ENCODE peak calls at places on chromosome 11, in four cellular contexts. R, O, K and Y are unnamed samples.

GRCh38 chr11:68090706-68091105 is 30.5 kb downstream of the CHKA start:
- DNase-seq in O (no peak), K (no peak), R (no peak), Y (no peak)

GRCh38 chr11:69086152-69086551 is 37.4 kb downstream of the TPCN2 start:
- DNase-seq in O (no peak), R (no peak), K (no peak), Y (no peak)

GRCh38 chr11:364991-365390 is 4.3 kb upstream of the B4GALNT4 start:
- DNase-seq in K (no peak), R (no peak), O (no peak), Y (no peak)

GRCh38 chr11:46977038-46977818 is 40.7 kb downstream of the CSTPP1 start:
- DNase-seq in R (no peak), O (no peak), K (peak; percentile 81), Y (no peak)

GRCh38 chr11:75775056-75775455 is 6.5 kb downstream of the DGAT2 start:
- DNase-seq in O (no peak), R (no peak), K (no peak), Y (no peak)

GRCh38 chr11:79087238-79087956 is 353.4 kb downstream of the TENM4 start:
- DNase-seq in R (no peak), K (peak; percentile 84), O (no peak), Y (peak; percentile 40)

GRCh38 chr11:80214413-80214812 is 773.6 kb upstream of the TENM4 start:
- DNase-seq in O (no peak), K (no peak), R (no peak), Y (no peak)

GRCh38 chr11:74626130-74626529 is 33.7 kb downstream of the POLD3 start:
- DNase-seq in O (no peak), R (no peak), K (no peak), Y (no peak)

GRCh38 chr11:78391424-78391823 is 26.2 kb downstream of the GAB2 start:
- DNase-seq in R (no peak), K (no peak), O (no peak), Y (no peak)

GRCh38 chr11:125449586-125449985 is 46.5 kb downstream of the FEZ1 start:
- DNase-seq in R (no peak), O (no peak), K (no peak), Y (no peak)

GRCh38 chr11:125452125-125452470 is 44.0 kb downstream of the FEZ1 start:
- DNase-seq in K (no peak), R (no peak), O (no peak), Y (no peak)

GRCh38 chr11:125454047-125454446 is 42.0 kb downstream of the FEZ1 start:
- DNase-seq in K (no peak), O (peak; percentile 28), R (no peak), Y (no peak)

GRCh38 chr11:125448136-125448535 is 47.9 kb downstream of the FEZ1 start:
- DNase-seq in K (no peak), O (no peak), R (no peak), Y (no peak)

DNA sequence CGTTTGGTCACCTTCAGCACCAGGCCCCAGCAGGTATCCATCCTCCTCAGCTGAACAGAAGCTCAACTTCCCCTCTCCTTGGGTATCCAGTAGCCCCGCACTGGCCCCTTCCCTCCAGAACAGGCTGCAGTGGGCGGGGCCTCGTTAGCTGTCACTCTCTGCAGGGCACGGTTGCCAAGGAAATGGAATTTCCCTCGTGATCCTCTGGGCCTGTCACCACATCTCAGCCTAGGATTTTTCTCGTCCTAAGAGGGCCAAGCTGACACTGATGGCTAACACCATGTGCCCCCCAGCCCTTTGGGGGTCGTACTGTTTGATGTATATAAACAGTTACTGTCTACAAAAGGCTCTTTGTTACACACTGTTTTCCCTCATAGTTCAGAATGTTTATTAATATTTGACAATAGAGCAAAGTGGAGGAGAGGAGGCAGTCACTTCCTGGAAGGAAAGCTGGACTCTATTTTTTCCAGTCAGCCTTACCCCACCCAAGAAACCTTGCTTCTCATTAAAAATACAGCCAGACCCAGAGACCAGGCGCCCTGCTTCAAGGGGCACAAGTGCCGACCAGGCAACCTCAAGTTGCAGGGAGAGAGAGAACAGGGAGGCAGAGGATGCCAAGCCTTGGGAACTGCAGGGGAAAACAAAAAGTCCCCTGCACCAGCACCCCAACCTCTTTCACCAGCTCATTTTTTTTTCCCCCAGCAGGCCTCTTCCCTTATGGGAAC is 44.5 kb downstream of the FEZ1 start:
- DNase-seq in R (no peak), O (peak; percentile 51), K (no peak), Y (peak; percentile 80)
- TF ChIP-seq REST in R (no peak), O (no peak), K (no peak), Y (no peak)

GRCh38 chr11:71086687-71087258 is 165.6 kb downstream of the SHANK2 start:
- DNase-seq in R (no peak), O (peak; percentile 30), K (peak; percentile 34), Y (peak; percentile 73)
- TF ChIP-seq TAF1 in R (no peak), O (no peak), K (no peak), Y (no peak)

GRCh38 chr11:93577291-93577690 is 34.1 kb upstream of the SMCO4 start:
- DNase-seq in K (no peak), R (no peak), O (no peak), Y (no peak)
- TF ChIP-seq REST in K (no peak), R (no peak), O (no peak), Y (no peak)

GRCh38 chr11:109247071-109247470 is 174.9 kb upstream of the C11orf87 start:
- DNase-seq in O (no peak), R (no peak), K (no peak), Y (no peak)
- TF ChIP-seq TAF1 in O (no peak), R (no peak), K (no peak), Y (no peak)

GRCh38 chr11:126282742-126283591 is at the start of gene TIRAP:
- DNase-seq in O (peak; percentile 80), K (peak; percentile 43), R (no peak), Y (peak; percentile 90)

GRCh38 chr11:126293726-126294125 is 10.1 kb upstream of the DCPS start:
- DNase-seq in O (no peak), K (no peak), R (no peak), Y (no peak)

GRCh38 chr11:126290887-126291286 is 8.0 kb downstream of the TIRAP start:
- DNase-seq in R (no peak), O (no peak), K (no peak), Y (peak; percentile 69)

GRCh38 chr11:126284829-126285228 is 1.9 kb downstream of the TIRAP start:
- DNase-seq in K (peak; percentile 61), O (no peak), R (peak; percentile 94), Y (no peak)

DNA sequence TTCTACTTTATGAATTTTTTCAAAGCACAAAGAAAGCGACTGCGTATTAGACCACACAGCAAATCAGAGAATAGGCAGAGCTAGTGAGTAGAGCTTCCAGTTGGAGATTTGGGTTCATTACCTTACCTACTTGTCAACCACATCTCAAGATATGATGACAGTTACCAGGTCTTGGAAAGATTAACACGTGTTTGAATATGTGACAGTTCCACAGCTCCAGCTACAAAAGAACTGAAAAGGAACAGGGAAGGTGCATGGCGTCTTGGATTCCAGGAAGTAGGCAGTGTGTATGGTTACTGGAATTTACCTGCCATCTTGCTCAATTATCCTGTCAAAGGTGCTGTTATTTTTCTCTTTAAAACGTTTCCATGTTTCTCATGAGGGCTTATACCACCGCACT is 5.3 kb downstream of the TIRAP start:
- DNase-seq in O (no peak), R (no peak), K (no peak), Y (no peak)
- TF ChIP-seq REST in O (no peak), R (no peak), K (no peak), Y (no peak)